ENCODE peak calls at places on chromosomes 6 and 20, in six cellular contexts. Y is mesenchymal stem cell, Z is neuronal stem cell, N is IMR-90, J is H1, K is mesendoderm. R is an unnamed sample.

GRCh38 chr20:7792131-7792869 is 148.0 kb downstream of the HAO1 start:
- DNase-seq in Y (no peak), N (no peak), J (no peak), Z (no peak), K (no peak), R (no peak)

GRCh38 chr20:32957451-32957850 is 46.8 kb downstream of the SUN5 start:
- DNase-seq in Z (no peak), N (no peak), Y (no peak), J (no peak), K (no peak), R (no peak)

GRCh38 chr6:148464319-148465010 is 121.8 kb downstream of the SASH1 start:
- DNase-seq in K (peak), J (peak), N (peak), Y (peak), Z (peak), R (peak)

GRCh38 chr6:39861663-39862062 is 69.5 kb downstream of the DAAM2 start:
- DNase-seq in J (no peak), K (no peak), Z (no peak), Y (no peak), N (no peak), R (no peak)

GRCh38 chr20:45209924-45210323 is 3.1 kb downstream of the SEMG1 start:
- DNase-seq in N (no peak), Z (no peak), Y (no peak), J (no peak), K (no peak), R (no peak)

GRCh38 chr6:106167105-106167814 is 81.1 kb downstream of the PRDM1 start:
- DNase-seq in K (no peak), Y (no peak), J (no peak), N (no peak), Z (peak), R (no peak)

GRCh38 chr6:28765978-28766351 is 157.8 kb downstream of the TRIM27 start:
- DNase-seq in Z (no peak), N (no peak), Y (no peak), J (no peak), K (peak), R (no peak)

GRCh38 chr6:121443953-121444590 is 8.6 kb downstream of the GJA1 start:
- DNase-seq in J (no peak), Z (no peak), N (no peak), Y (no peak), K (no peak), R (no peak)

GRCh38 chr6:77089776-77090175 is 373.5 kb downstream of the HTR1B start:
- DNase-seq in K (no peak), Z (no peak), N (peak), J (no peak), Y (peak), R (peak)

GRCh38 chr6:39884696-39885095 is 49.6 kb downstream of the MOCS1 start:
- DNase-seq in Z (no peak), Y (peak), K (no peak), N (peak), J (no peak), R (peak)

GRCh38 chr6:53916804-53917463 is 122.1 kb downstream of the LRRC1 start:
- DNase-seq in Y (no peak), K (no peak), J (no peak), N (no peak), Z (no peak), R (no peak)

GRCh38 chr6:157530724-157531168 is 149.8 kb downstream of the ZDHHC14 start:
- DNase-seq in Z (no peak), N (no peak), K (no peak), Y (no peak), J (no peak), R (no peak)

GRCh38 chr6:79168695-79168980 is 65.8 kb downstream of the HMGN3 start:
- DNase-seq in K (no peak), Z (no peak), J (no peak), N (peak), Y (no peak), R (no peak)

GRCh38 chr6:100880149-100880900 is 804 bp downstream of the ASCC3 start:
- DNase-seq in K (no peak), Z (no peak), N (peak), Y (peak), J (no peak), R (peak)

GRCh38 chr6:100881707-100882040 is 545 bp upstream of the ASCC3 start:
- DNase-seq in N (peak), Y (peak), K (no peak), J (no peak), Z (no peak), R (no peak)

GRCh38 chr6:100886078-100886477 is 4.9 kb upstream of the ASCC3 start:
- DNase-seq in Y (peak), J (no peak), K (peak), N (peak), Z (no peak), R (peak)

GRCh38 chr6:100880901-100881706 is at the start of gene ASCC3:
- DNase-seq in Y (peak), J (peak), K (peak), N (peak), Z (peak), R (peak)

DNA sequence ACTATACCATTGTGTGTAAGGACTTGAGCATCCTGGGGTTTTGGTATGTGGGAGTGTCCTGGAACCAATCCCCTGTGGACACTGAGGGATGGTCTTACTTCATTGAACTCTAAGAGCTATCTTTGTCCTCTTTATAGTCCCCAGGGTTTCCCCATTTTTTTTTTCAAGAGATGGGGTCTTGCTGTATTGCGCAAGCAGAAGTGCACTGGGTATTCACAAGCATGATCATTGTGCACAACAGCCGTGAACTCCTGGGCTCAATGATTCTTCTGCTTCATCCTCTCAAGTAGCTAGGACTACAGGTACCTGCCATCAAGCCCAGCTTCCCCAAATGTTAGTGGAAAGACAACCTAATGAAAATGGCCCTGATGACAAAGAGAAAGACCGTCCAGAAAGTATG is 2.2 kb upstream of the ASCC3 start:
- DNase-seq in K (peak), Y (no peak), N (no peak), J (no peak), Z (no peak), R (no peak)
- H3K18ac ChIP-seq in K (no peak), Y (no peak), N (no peak), J (no peak), Z (no peak), R (no peak)

GRCh38 chr6:99612551-99613397 is 6.1 kb downstream of the PRDM13 start:
- DNase-seq in Y (no peak), Z (no peak), N (no peak), J (no peak), K (peak), R (no peak)
- H3K4me3 ChIP-seq in Y (peak), Z (peak), N (peak), J (peak), K (no peak), R (peak)

GRCh38 chr6:96897396-96898240 is at the start of gene NDUFAF4:
- DNase-seq in K (peak), Y (peak), N (peak), J (peak), Z (peak), R (peak)
- H3K18ac ChIP-seq in K (peak), Y (peak), N (peak), J (peak), Z (peak), R (peak)

DNA sequence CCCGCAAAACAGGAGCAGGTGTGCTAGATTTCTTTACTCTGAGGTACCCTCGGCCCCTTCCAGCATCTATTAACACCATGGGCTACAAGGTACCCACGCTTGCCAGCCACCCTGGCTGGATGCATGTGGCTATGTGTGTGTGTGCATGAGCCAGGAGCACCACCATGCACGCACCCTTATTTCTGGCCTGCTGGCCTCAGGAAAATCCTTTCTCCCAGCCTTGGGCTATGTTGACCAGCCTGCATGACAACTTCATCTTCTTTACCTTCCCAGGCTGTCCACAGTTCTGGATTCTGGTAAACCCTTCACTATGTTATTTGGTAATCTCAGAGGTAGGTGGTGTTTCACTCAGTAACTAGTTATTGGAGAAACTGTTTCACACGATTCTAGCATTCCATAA is 40.4 kb downstream of the GPR6 start:
- DNase-seq in J (no peak), Y (no peak), K (no peak), Z (no peak), N (no peak), R (peak)
- H3K4me3 ChIP-seq in J (no peak), Y (no peak), K (no peak), Z (no peak), N (no peak), R (no peak)

GRCh38 chr6:131995924-131996323 is 44.8 kb upstream of the CCN2 start:
- DNase-seq in N (peak), Z (no peak), K (no peak), Y (peak), J (no peak), R (peak)
- H3K18ac ChIP-seq in N (no peak), Z (no peak), K (no peak), Y (no peak), J (no peak), R (no peak)

GRCh38 chr20:62806383-62807050 is 1.9 kb downstream of the OGFR start:
- DNase-seq in Z (no peak), J (no peak), N (no peak), Y (no peak), K (no peak), R (no peak)

GRCh38 chr20:62805711-62806382 is 1.2 kb downstream of the OGFR start:
- DNase-seq in Z (peak), K (no peak), N (no peak), Y (peak), J (no peak), R (no peak)

GRCh38 chr20:62807444-62808210 is 3.0 kb downstream of the OGFR start:
- DNase-seq in Y (no peak), J (no peak), N (no peak), K (no peak), Z (no peak), R (no peak)

GRCh38 chr20:62809530-62810428 is 5.1 kb downstream of the OGFR start:
- DNase-seq in N (no peak), Z (no peak), J (no peak), K (no peak), Y (no peak), R (no peak)

DNA sequence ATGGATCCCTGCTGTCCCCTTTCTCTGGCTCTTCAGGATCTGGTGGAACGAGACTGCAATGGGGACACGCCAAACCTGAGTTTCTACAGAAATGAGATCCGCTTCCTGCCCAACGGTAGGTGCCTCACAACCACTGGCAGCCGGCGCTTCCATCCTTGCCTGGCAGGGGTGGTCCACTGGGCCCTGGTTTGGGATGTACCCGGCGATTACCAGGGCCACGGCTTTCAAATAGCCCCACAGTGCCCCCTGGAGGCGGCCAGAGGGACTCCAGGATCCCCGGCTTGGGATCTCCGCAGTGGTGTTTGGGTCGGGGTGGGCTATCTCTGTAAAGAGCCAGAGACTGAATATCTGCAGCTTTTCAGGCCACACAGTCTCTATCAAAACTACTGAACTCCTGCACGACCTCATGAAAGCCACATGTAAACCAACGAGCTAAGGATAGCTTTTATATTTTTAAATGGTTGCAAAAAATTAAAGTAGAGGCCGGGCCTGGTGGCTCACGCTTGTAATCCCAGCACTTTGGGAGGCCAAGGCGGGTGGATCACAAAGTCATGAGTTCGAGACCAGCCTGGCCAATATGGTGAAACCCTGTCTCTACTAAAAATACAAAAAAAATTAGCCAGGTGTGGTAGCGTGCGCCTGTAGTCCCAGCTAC is 3.7 kb downstream of the OGFR start:
- DNase-seq in J (no peak), Z (peak), K (peak), N (peak), Y (peak), R (no peak)
- H3K4me3 ChIP-seq in J (no peak), Z (no peak), K (no peak), N (no peak), Y (no peak), R (no peak)

DNA sequence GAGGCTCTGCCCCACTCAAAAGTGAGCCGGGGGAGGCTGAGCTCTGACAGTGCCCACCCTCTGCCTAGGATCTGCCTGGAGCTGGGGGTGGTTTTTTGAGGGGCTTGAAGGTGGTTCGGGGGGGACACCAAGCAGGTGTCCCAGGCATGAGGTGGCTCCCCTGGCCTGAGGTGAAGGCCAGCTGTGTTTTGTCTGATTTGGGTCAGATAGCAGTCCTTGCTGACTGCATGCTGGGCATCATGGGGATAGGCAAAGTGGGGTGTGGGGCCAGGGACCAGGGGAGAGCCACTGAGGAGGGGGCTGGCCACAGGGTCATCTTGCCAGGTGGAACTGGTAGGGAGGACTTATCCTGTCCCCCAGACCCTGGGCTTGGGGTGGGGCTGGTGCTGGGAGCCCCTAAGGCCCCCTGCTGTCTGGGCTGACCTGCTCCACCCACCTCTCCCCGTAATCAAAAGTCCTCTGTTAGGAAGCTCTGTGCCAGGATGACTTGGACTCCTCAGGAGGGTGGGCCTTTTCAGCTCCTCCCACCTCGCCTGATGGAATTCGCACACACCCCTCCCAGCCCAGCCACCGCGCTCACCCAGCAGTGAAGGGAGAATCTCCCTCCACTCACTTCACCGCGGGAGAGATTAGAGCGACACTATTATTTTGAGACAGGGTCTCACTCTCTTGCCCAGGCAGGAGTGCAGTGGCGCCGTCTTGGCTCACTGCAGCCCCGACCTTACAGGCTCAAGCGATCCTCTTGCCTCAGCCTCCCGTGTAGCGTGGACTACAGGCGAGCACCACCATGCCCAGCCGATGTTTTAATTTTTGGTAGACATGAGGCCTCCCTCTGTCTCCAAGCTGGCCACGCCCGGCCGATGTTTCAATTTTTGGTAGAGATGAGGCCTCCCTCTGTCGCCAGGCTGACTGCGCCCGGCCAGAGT is 1.5 kb upstream of the COL9A3 start:
- DNase-seq in N (peak), Y (peak), J (peak), K (peak), Z (no peak), R (peak)
- H3K18ac ChIP-seq in N (no peak), Y (no peak), J (peak), K (peak), Z (peak), R (peak)

R was measured in trophoblast cell.